ENCODE peak calls at places on chromosomes 11 and 22, in five cellular contexts. R, S, O, L and W are unnamed samples.

GRCh38 chr22:28798810-28799124 is 1.6 kb downstream of the XBP1 start:
- DNase-seq in R (no peak), S (no peak), O (no peak), L (no peak), W (no peak)

GRCh38 chr11:75673977-75674582 is 5.2 kb upstream of the MAP6 start:
- DNase-seq in R (no peak), S (no peak), O (peak), L (peak), W (peak)

GRCh38 chr11:45374632-45375031 is 88.5 kb upstream of the SYT13 start:
- DNase-seq in R (no peak), S (no peak), O (no peak), L (no peak), W (no peak)

GRCh38 chr11:62147545-62147944 is 23.7 kb downstream of the INCENP start:
- DNase-seq in R (no peak), S (no peak), O (no peak), L (no peak), W (no peak)

GRCh38 chr11:75212463-75212862 is 28.1 kb upstream of the TPBGL start:
- DNase-seq in R (no peak), S (no peak), O (no peak), L (no peak), W (no peak)

GRCh38 chr22:23696326-23696851 is 5.6 kb downstream of the RGL4 start:
- DNase-seq in R (no peak), S (peak), O (no peak), L (no peak), W (no peak)

GRCh38 chr11:30131535-30131934 is 99.3 kb upstream of the FSHB start:
- DNase-seq in R (no peak), S (no peak), O (peak), L (no peak), W (no peak)

GRCh38 chr11:61413496-61413895 is 16.3 kb downstream of the CPSF7 start:
- DNase-seq in R (no peak), S (no peak), O (no peak), L (no peak), W (no peak)

GRCh38 chr11:67648796-67649613 is 1.5 kb downstream of the ACY3 start:
- DNase-seq in R (no peak), S (no peak), O (no peak), L (no peak), W (no peak)

GRCh38 chr11:61694971-61695706 is 14.9 kb downstream of the DAGLA start:
- DNase-seq in R (no peak), S (no peak), O (no peak), L (peak), W (peak)

GRCh38 chr11:62545437-62546243 is 966 bp downstream of the AHNAK start:
- DNase-seq in R (no peak), S (no peak), O (peak), L (peak), W (peak)

GRCh38 chr11:13837286-13837685 is 125.2 kb upstream of the SPON1 start:
- DNase-seq in R (no peak), S (no peak), O (peak), L (peak), W (no peak)

GRCh38 chr22:32545801-32546200 is 71.2 kb downstream of the FBXO7 start:
- DNase-seq in R (no peak), S (no peak), O (no peak), L (no peak), W (no peak)